ENCODE peak calls at places on chromosomes 16 and 17, in ten cellular contexts. F, L, S, W, Y, J, O, M, X and Z are unnamed samples.

GRCh38 chr17:81097943-81098308 is 63.0 kb downstream of the BAIAP2 start:
- DNase-seq in F (peak), L (no peak), S (peak), W (no peak), Y (peak), J (no peak), O (no peak), M (peak), X (no peak), Z (no peak)

GRCh38 chr17:80315517-80316182 is 55.0 kb downstream of the RNF213 start:
- DNase-seq in F (no peak), L (no peak), S (no peak), W (no peak), Y (no peak), J (no peak), O (no peak), M (no peak), X (no peak), Z (no peak)

GRCh38 chr17:49299996-49300395 is 62.1 kb downstream of the ZNF652 start:
- DNase-seq in F (no peak), L (no peak), S (no peak), W (no peak), Y (no peak), J (no peak), O (no peak), M (no peak), X (no peak), Z (no peak)

GRCh38 chr16:3149630-3150345 is 15.0 kb downstream of the ZNF213 start:
- DNase-seq in F (peak), L (no peak), S (peak), W (peak), Y (peak), J (peak), O (no peak), M (peak), X (peak), Z (peak)

GRCh38 chr17:34562387-34562786 is 17.0 kb upstream of the TMEM132E start:
- DNase-seq in F (no peak), L (no peak), S (no peak), W (no peak), Y (no peak), J (peak), O (no peak), M (peak), X (peak), Z (no peak)

GRCh38 chr17:75645889-75646625 is 12.8 kb downstream of the SMIM5 start:
- DNase-seq in F (peak), L (no peak), S (no peak), W (no peak), Y (peak), J (no peak), O (no peak), M (peak), X (no peak), Z (no peak)

GRCh38 chr16:9062301-9062700 is 29.1 kb upstream of the HAPSTR1 start:
- DNase-seq in F (no peak), L (no peak), S (no peak), W (no peak), Y (no peak), J (no peak), O (no peak), M (no peak), X (no peak), Z (no peak)

GRCh38 chr16:49557070-49557446 is 183.5 kb downstream of the C16orf78 start:
- DNase-seq in F (no peak), L (no peak), S (no peak), W (no peak), Y (no peak), J (no peak), O (peak), M (no peak), X (peak), Z (no peak)

GRCh38 chr16:86533942-86534341 is 21.1 kb downstream of the MTHFSD start:
- DNase-seq in F (no peak), L (no peak), S (no peak), W (no peak), Y (no peak), J (no peak), O (no peak), M (no peak), X (no peak), Z (no peak)

GRCh38 chr17:44004761-44005526 is 522 bp downstream of the NAGS start:
- DNase-seq in F (no peak), L (no peak), S (no peak), W (no peak), Y (no peak), J (peak), O (no peak), M (no peak), X (no peak), Z (no peak)

GRCh38 chr17:75514299-75515228 is 773 bp downstream of the CASKIN2 start:
- DNase-seq in F (no peak), L (no peak), S (no peak), W (no peak), Y (no peak), J (peak), O (no peak), M (no peak), X (peak), Z (peak)

GRCh38 chr17:39376434-39376833 is 25.0 kb downstream of the FBXL20 start:
- DNase-seq in F (no peak), L (no peak), S (no peak), W (no peak), Y (no peak), J (no peak), O (no peak), M (no peak), X (peak), Z (no peak)

GRCh38 chr16:4249546-4249945 is 7.7 kb upstream of the SRL start:
- DNase-seq in F (no peak), L (no peak), S (no peak), W (no peak), Y (no peak), J (no peak), O (no peak), M (no peak), X (no peak), Z (no peak)

GRCh38 chr17:21460358-21460757 is 84.2 kb downstream of the KCNJ12 start:
- DNase-seq in F (peak), L (no peak), S (peak), W (no peak), Y (no peak), J (no peak), O (no peak), M (no peak), X (no peak), Z (no peak)

GRCh38 chr17:62916684-62917571 is 49.1 kb upstream of the TANC2 start:
- DNase-seq in F (no peak), L (no peak), S (peak), W (no peak), Y (no peak), J (no peak), O (no peak), M (no peak), X (no peak), Z (no peak)

GRCh38 chr17:49338883-49339282 is 23.2 kb downstream of the ZNF652 start:
- DNase-seq in F (no peak), L (no peak), S (no peak), W (no peak), Y (no peak), J (no peak), O (no peak), M (no peak), X (no peak), Z (no peak)

GRCh38 chr16:356756-357155 is 4.2 kb upstream of the AXIN1 start:
- DNase-seq in F (no peak), L (no peak), S (no peak), W (no peak), Y (no peak), J (no peak), O (no peak), M (no peak), X (no peak), Z (no peak)

GRCh38 chr17:35089846-35090193 is 26.3 kb upstream of the RFFL start:
- DNase-seq in F (peak), L (no peak), S (no peak), W (no peak), Y (no peak), J (peak), O (no peak), M (peak), X (no peak), Z (no peak)

GRCh38 chr16:84368327-84368996 is at the start of gene ATP2C2:
- DNase-seq in F (no peak), L (no peak), S (no peak), W (no peak), Y (no peak), J (no peak), O (no peak), M (no peak), X (no peak), Z (no peak)

GRCh38 chr16:85289760-85290625 is 177.7 kb upstream of the CIBAR2 start:
- DNase-seq in F (no peak), L (no peak), S (no peak), W (no peak), Y (no peak), J (no peak), O (no peak), M (no peak), X (peak), Z (no peak)

GRCh38 chr16:68444058-68444657 is 4.2 kb downstream of the SMPD3 start:
- DNase-seq in F (peak), L (no peak), S (peak), W (no peak), Y (no peak), J (no peak), O (no peak), M (no peak), X (peak), Z (peak)

GRCh38 chr17:30921544-30922196 is at the start of gene ADAP2:
- DNase-seq in F (no peak), L (no peak), S (no peak), W (no peak), Y (peak), J (peak), O (no peak), M (peak), X (no peak), Z (no peak)

GRCh38 chr17:50660042-50660886 is 25.6 kb downstream of the ABCC3 start:
- DNase-seq in F (no peak), L (no peak), S (no peak), W (no peak), Y (peak), J (peak), O (no peak), M (peak), X (no peak), Z (no peak)

GRCh38 chr16:2930236-2930635 is 18.5 kb downstream of the FLYWCH1 start:
- DNase-seq in F (no peak), L (no peak), S (no peak), W (no peak), Y (no peak), J (no peak), O (no peak), M (no peak), X (no peak), Z (no peak)

GRCh38 chr17:60102632-60103047 is 23.9 kb upstream of the HEATR6 start:
- DNase-seq in F (no peak), L (no peak), S (peak), W (no peak), Y (peak), J (peak), O (no peak), M (peak), X (no peak), Z (peak)

GRCh38 chr16:19479302-19479721 is 42.6 kb downstream of the GDE1 start:
- DNase-seq in F (no peak), L (no peak), S (no peak), W (no peak), Y (no peak), J (no peak), O (no peak), M (no peak), X (no peak), Z (no peak)

GRCh38 chr17:38333635-38334295 is 10.0 kb downstream of the GPR179 start:
- DNase-seq in F (no peak), L (no peak), S (no peak), W (peak), Y (no peak), J (peak), O (no peak), M (peak), X (peak), Z (no peak)

GRCh38 chr17:33981713-33982601 is 273.1 kb upstream of the CCL2 start:
- DNase-seq in F (no peak), L (no peak), S (no peak), W (no peak), Y (no peak), J (peak), O (no peak), M (no peak), X (no peak), Z (no peak)

GRCh38 chr17:42276609-42277341 is 584 bp upstream of the STAT5B start:
- DNase-seq in F (peak), L (no peak), S (peak), W (no peak), Y (peak), J (peak), O (no peak), M (peak), X (no peak), Z (peak)

GRCh38 chr17:47884905-47885735 is 10.9 kb upstream of the SP2 start:
- DNase-seq in F (no peak), L (no peak), S (no peak), W (no peak), Y (no peak), J (no peak), O (no peak), M (no peak), X (no peak), Z (no peak)

GRCh38 chr17:41768682-41769288 is 17.7 kb downstream of the JUP start:
- DNase-seq in F (no peak), L (no peak), S (no peak), W (no peak), Y (no peak), J (no peak), O (no peak), M (no peak), X (no peak), Z (no peak)

GRCh38 chr17:67421869-67422273 is 44.8 kb downstream of the PITPNC1 start:
- DNase-seq in F (peak), L (peak), S (peak), W (peak), Y (no peak), J (no peak), O (no peak), M (peak), X (no peak), Z (peak)

GRCh38 chr17:6303664-6304063 is 131.3 kb downstream of the AIPL1 start:
- DNase-seq in F (peak), L (no peak), S (peak), W (no peak), Y (no peak), J (no peak), O (no peak), M (peak), X (no peak), Z (peak)

GRCh38 chr17:42937712-42938596 is 26.3 kb downstream of the AARSD1 start:
- DNase-seq in F (peak), L (peak), S (peak), W (peak), Y (no peak), J (peak), O (no peak), M (peak), X (peak), Z (peak)

GRCh38 chr16:9469512-9469911 is 378.1 kb downstream of the HAPSTR1 start:
- DNase-seq in F (peak), L (no peak), S (no peak), W (no peak), Y (no peak), J (no peak), O (no peak), M (peak), X (no peak), Z (no peak)

GRCh38 chr17:77148109-77148958 is 7.6 kb downstream of the SEC14L1 start:
- DNase-seq in F (no peak), L (no peak), S (no peak), W (no peak), Y (no peak), J (no peak), O (no peak), M (no peak), X (no peak), Z (no peak)

GRCh38 chr17:40510328-40510648 is 8.9 kb upstream of the TNS4 start:
- DNase-seq in F (peak), L (no peak), S (peak), W (no peak), Y (no peak), J (no peak), O (no peak), M (peak), X (no peak), Z (peak)

GRCh38 chr16:75566040-75566888 is at the start of gene GABARAPL2:
- DNase-seq in F (peak), L (peak), S (peak), W (peak), Y (peak), J (peak), O (peak), M (peak), X (peak), Z (peak)